ENCODE peak calls at places on chromosomes 12 and 14, in four cellular contexts. One of them, this sample, is unnamed.

GRCh38 chr12:44875954-44876553 is at the start of gene NELL2:
- DNase-seq in fibroblast of villous mesenchyme: no peak
- DNase-seq in AG09319: no peak
- DNase-seq in CD4-positive, alpha-beta memory T cell: peak; percentile 50
- DNase-seq in this sample: no peak

GRCh38 chr14:99195602-99196309 is 76.2 kb downstream of the BCL11B start:
- DNase-seq in AG09319: no peak
- DNase-seq in fibroblast of villous mesenchyme: no peak
- DNase-seq in CD4-positive, alpha-beta memory T cell: no peak
- DNase-seq in this sample: no peak

GRCh38 chr14:70366890-70367289 is 7.4 kb upstream of the COX16 start:
- DNase-seq in fibroblast of villous mesenchyme: no peak
- DNase-seq in AG09319: no peak
- DNase-seq in CD4-positive, alpha-beta memory T cell: no peak
- DNase-seq in this sample: no peak

GRCh38 chr14:97977711-97978261 is 1180.6 kb downstream of the VRK1 start:
- DNase-seq in AG09319: no peak
- DNase-seq in CD4-positive, alpha-beta memory T cell: peak; percentile 71
- DNase-seq in fibroblast of villous mesenchyme: no peak
- DNase-seq in this sample: no peak

GRCh38 chr14:71626281-71626835 is 305.9 kb upstream of the RGS6 start:
- DNase-seq in CD4-positive, alpha-beta memory T cell: no peak
- DNase-seq in AG09319: no peak
- DNase-seq in fibroblast of villous mesenchyme: peak; percentile 76
- DNase-seq in this sample: no peak

GRCh38 chr14:95460647-95461478 is 55.6 kb downstream of the SYNE3 start:
- DNase-seq in CD4-positive, alpha-beta memory T cell: no peak
- DNase-seq in fibroblast of villous mesenchyme: peak; percentile 75
- DNase-seq in AG09319: no peak
- DNase-seq in this sample: no peak

GRCh38 chr12:11633968-11634367 is 15.5 kb upstream of the ETV6 start:
- DNase-seq in CD4-positive, alpha-beta memory T cell: no peak
- DNase-seq in fibroblast of villous mesenchyme: no peak
- DNase-seq in AG09319: no peak
- DNase-seq in this sample: no peak

GRCh38 chr12:26631846-26632245 is 201.1 kb downstream of the ITPR2 start:
- DNase-seq in CD4-positive, alpha-beta memory T cell: no peak
- DNase-seq in AG09319: no peak
- DNase-seq in fibroblast of villous mesenchyme: no peak
- DNase-seq in this sample: no peak

GRCh38 chr14:21070610-21071224 is 613 bp downstream of the ARHGEF40 start:
- DNase-seq in AG09319: no peak
- DNase-seq in fibroblast of villous mesenchyme: peak; percentile 37
- DNase-seq in CD4-positive, alpha-beta memory T cell: peak; percentile 24
- DNase-seq in this sample: peak; percentile 18

GRCh38 chr12:98803468-98804209 is 158.5 kb downstream of the APAF1 start:
- DNase-seq in fibroblast of villous mesenchyme: no peak
- DNase-seq in CD4-positive, alpha-beta memory T cell: no peak
- DNase-seq in AG09319: no peak
- DNase-seq in this sample: no peak

GRCh38 chr12:108806350-108806749 is 51.0 kb downstream of the SSH1 start:
- DNase-seq in CD4-positive, alpha-beta memory T cell: no peak
- DNase-seq in AG09319: no peak
- DNase-seq in fibroblast of villous mesenchyme: peak; percentile 68
- DNase-seq in this sample: no peak

GRCh38 chr12:6953417-6954315 is 2.5 kb downstream of the PTPN6 start:
- DNase-seq in fibroblast of villous mesenchyme: peak; percentile 22
- DNase-seq in AG09319: no peak
- DNase-seq in CD4-positive, alpha-beta memory T cell: peak; percentile 78
- DNase-seq in this sample: peak; percentile 83

GRCh38 chr12:104006929-104007328 is 41.3 kb downstream of the TDG start:
- DNase-seq in fibroblast of villous mesenchyme: peak; percentile 36
- DNase-seq in CD4-positive, alpha-beta memory T cell: no peak
- DNase-seq in AG09319: no peak
- DNase-seq in this sample: no peak

GRCh38 chr12:26319511-26319910 is 124.1 kb downstream of the SSPN start:
- DNase-seq in CD4-positive, alpha-beta memory T cell: no peak
- DNase-seq in AG09319: no peak
- DNase-seq in fibroblast of villous mesenchyme: peak; percentile 66
- DNase-seq in this sample: no peak

GRCh38 chr14:75044760-75045159 is 6.5 kb downstream of the MLH3 start:
- DNase-seq in fibroblast of villous mesenchyme: peak; percentile 44
- DNase-seq in AG09319: no peak
- DNase-seq in CD4-positive, alpha-beta memory T cell: no peak
- DNase-seq in this sample: no peak

GRCh38 chr12:5633102-5633501 is 201.2 kb downstream of the NTF3 start:
- DNase-seq in CD4-positive, alpha-beta memory T cell: no peak
- DNase-seq in AG09319: no peak
- DNase-seq in fibroblast of villous mesenchyme: no peak
- DNase-seq in this sample: no peak

GRCh38 chr12:63151898-63152700 is 1.1 kb upstream of the AVPR1A start:
- DNase-seq in CD4-positive, alpha-beta memory T cell: no peak
- DNase-seq in AG09319: peak; percentile 2
- DNase-seq in fibroblast of villous mesenchyme: peak; percentile 35
- DNase-seq in this sample: no peak

GRCh38 chr12:11661491-11662085 is 12.1 kb downstream of the ETV6 start:
- DNase-seq in CD4-positive, alpha-beta memory T cell: no peak
- DNase-seq in AG09319: no peak
- DNase-seq in fibroblast of villous mesenchyme: no peak
- DNase-seq in this sample: no peak

GRCh38 chr12:67943295-67943892 is 45.9 kb upstream of the IFNG-AS1 start:
- DNase-seq in CD4-positive, alpha-beta memory T cell: peak; percentile 64
- DNase-seq in fibroblast of villous mesenchyme: peak; percentile 75
- DNase-seq in AG09319: peak; percentile 51
- DNase-seq in this sample: peak; percentile 48

GRCh38 chr12:25781223-25781622 is 177.3 kb upstream of the RASSF8 start:
- DNase-seq in CD4-positive, alpha-beta memory T cell: no peak
- DNase-seq in fibroblast of villous mesenchyme: no peak
- DNase-seq in AG09319: no peak
- DNase-seq in this sample: no peak

GRCh38 chr12:13937735-13938134 is 43.7 kb downstream of the GRIN2B start:
- DNase-seq in AG09319: no peak
- DNase-seq in CD4-positive, alpha-beta memory T cell: no peak
- DNase-seq in fibroblast of villous mesenchyme: no peak
- DNase-seq in this sample: peak; percentile 31

GRCh38 chr12:66279127-66279712 is 23.1 kb upstream of the HELB start:
- DNase-seq in CD4-positive, alpha-beta memory T cell: peak; percentile 58
- DNase-seq in AG09319: no peak
- DNase-seq in fibroblast of villous mesenchyme: peak; percentile 22
- DNase-seq in this sample: no peak

GRCh38 chr14:92462568-92462967 is 51.0 kb upstream of the RIN3 start:
- DNase-seq in CD4-positive, alpha-beta memory T cell: no peak
- DNase-seq in AG09319: no peak
- DNase-seq in fibroblast of villous mesenchyme: no peak
- DNase-seq in this sample: no peak

This sample was measured in naive B cell.